ENCODE peak calls at places on chromosomes 13 and 19, in nine cellular contexts. R, Q, G, N, A, V, U, O and B are unnamed samples.

GRCh38 chr19:5458420-5458819 is 3.2 kb downstream of the ZNRF4 start:
- DNase-seq in O (no peak), G (no peak), A (no peak), N (no peak), U (no peak), R (no peak), V (no peak), Q (no peak), B (no peak)

GRCh38 chr13:91722267-91722884 is 324.0 kb downstream of the GPC5 start:
- DNase-seq in Q (no peak), R (peak), G (peak), N (no peak), V (peak), A (no peak), O (peak), U (peak), B (peak)

GRCh38 chr19:41928754-41929535 is 696 bp upstream of the ERFL start:
- DNase-seq in V (no peak), G (peak), R (no peak), U (no peak), N (no peak), A (no peak), Q (no peak), O (no peak), B (no peak)

GRCh38 chr13:50626031-50626643 is 217.4 kb downstream of the DLEU7 start:
- DNase-seq in R (no peak), O (peak), Q (no peak), V (peak), G (no peak), A (no peak), U (no peak), N (no peak), B (peak)

GRCh38 chr13:66532146-66532545 is 698.0 kb downstream of the PCDH9 start:
- DNase-seq in Q (no peak), A (no peak), O (peak), V (peak), G (no peak), N (no peak), U (no peak), R (peak), B (peak)

GRCh38 chr13:40777166-40777956 is 6.4 kb upstream of the MRPS31 start:
- DNase-seq in N (peak), V (no peak), U (peak), O (peak), R (peak), G (no peak), Q (no peak), A (no peak), B (peak)

GRCh38 chr13:76707360-76707759 is 178.8 kb downstream of the KCTD12 start:
- DNase-seq in A (no peak), R (peak), O (peak), V (no peak), N (no peak), Q (no peak), G (no peak), U (no peak), B (peak)

GRCh38 chr19:56282809-56283208 is 10.3 kb downstream of the EDDM13 start:
- DNase-seq in A (no peak), O (no peak), V (no peak), U (no peak), Q (no peak), G (no peak), N (no peak), R (no peak), B (no peak)

GRCh38 chr13:76854894-76855293 is 31.3 kb downstream of the KCTD12 start:
- DNase-seq in R (peak), Q (no peak), U (no peak), O (peak), G (no peak), A (no peak), V (no peak), N (no peak), B (peak)

GRCh38 chr13:31037874-31038475 is 105.5 kb downstream of the TEX26 start:
- DNase-seq in R (no peak), G (no peak), N (no peak), A (no peak), U (no peak), V (no peak), O (no peak), Q (no peak), B (no peak)

GRCh38 chr13:85864963-85865530 is 65.8 kb upstream of the SLITRK6 start:
- DNase-seq in V (peak), N (no peak), G (no peak), Q (no peak), U (peak), O (peak), A (no peak), R (peak), B (no peak)

GRCh38 chr19:29858000-29858596 is 46.3 kb downstream of the CCNE1 start:
- DNase-seq in U (no peak), G (peak), A (no peak), N (peak), R (no peak), V (no peak), Q (no peak), O (no peak), B (no peak)

GRCh38 chr13:97275775-97276501 is 53.8 kb downstream of the MBNL2 start:
- DNase-seq in V (no peak), Q (no peak), N (no peak), A (no peak), R (no peak), U (no peak), G (no peak), O (no peak), B (no peak)

GRCh38 chr13:36074659-36075058 is 56.5 kb downstream of the DCLK1 start:
- DNase-seq in R (no peak), G (no peak), N (no peak), O (no peak), U (no peak), A (no peak), Q (no peak), V (no peak), B (no peak)

GRCh38 chr19:49746206-49746958 is 16.7 kb downstream of the TSKS start:
- DNase-seq in V (peak), R (no peak), N (no peak), A (no peak), Q (peak), U (peak), O (no peak), G (no peak), B (peak)

GRCh38 chr13:52892925-52893324 is 44.5 kb upstream of the PCDH8 start:
- DNase-seq in O (no peak), R (no peak), G (no peak), N (no peak), V (no peak), A (no peak), Q (no peak), U (no peak), B (no peak)

GRCh38 chr13:36157475-36157874 is 26.3 kb upstream of the DCLK1 start:
- DNase-seq in U (no peak), N (no peak), O (no peak), Q (no peak), R (no peak), G (no peak), V (no peak), A (no peak), B (peak)

GRCh38 chr19:30060872-30061556 is 119.0 kb downstream of the URI1 start:
- DNase-seq in U (no peak), Q (no peak), O (no peak), V (no peak), N (no peak), R (no peak), A (peak), G (no peak), B (no peak)

GRCh38 chr19:42325896-42326771 is 699 bp downstream of the MEGF8 start:
- DNase-seq in O (no peak), G (no peak), V (no peak), R (no peak), A (peak), U (no peak), Q (no peak), N (no peak), B (no peak)

GRCh38 chr19:5983367-5983955 is 5.5 kb upstream of the RANBP3 start:
- DNase-seq in V (no peak), R (no peak), A (no peak), N (no peak), Q (no peak), O (peak), U (no peak), G (no peak), B (peak)

GRCh38 chr13:111590796-111591195 is 270.4 kb downstream of the TEX29 start:
- DNase-seq in N (no peak), A (no peak), Q (no peak), R (no peak), O (no peak), G (no peak), U (no peak), V (no peak), B (no peak)

GRCh38 chr19:19410553-19411550 is 5.4 kb downstream of the GATAD2A start:
- DNase-seq in V (no peak), O (no peak), U (no peak), R (no peak), Q (no peak), N (no peak), A (no peak), G (no peak), B (no peak)

GRCh38 chr19:57642396-57643046 is 9.6 kb downstream of the ZNF211 start:
- DNase-seq in V (no peak), G (no peak), Q (no peak), O (no peak), U (no peak), N (peak), A (no peak), R (no peak), B (no peak)

GRCh38 chr13:111326621-111326965 is 6.2 kb downstream of the TEX29 start:
- DNase-seq in U (no peak), O (no peak), N (no peak), V (no peak), G (no peak), R (no peak), A (no peak), Q (no peak), B (no peak)

GRCh38 chr13:66977156-66977555 is 253.0 kb downstream of the PCDH9 start:
- DNase-seq in A (no peak), U (no peak), N (no peak), V (no peak), Q (no peak), O (no peak), G (no peak), R (no peak), B (no peak)

GRCh38 chr19:5805465-5806132 is 732 bp downstream of the NRTN start:
- DNase-seq in O (peak), N (peak), G (peak), R (no peak), A (peak), U (peak), V (peak), Q (no peak), B (peak)

GRCh38 chr13:30153871-30154426 is 153.4 kb downstream of the KATNAL1 start:
- DNase-seq in G (no peak), U (no peak), R (no peak), N (no peak), V (no peak), O (no peak), Q (no peak), A (no peak), B (peak)

GRCh38 chr13:104318121-104318520 is 1251.9 kb upstream of the SLC10A2 start:
- DNase-seq in N (peak), V (peak), Q (no peak), A (no peak), U (peak), R (no peak), G (no peak), O (peak), B (peak)

GRCh38 chr13:97322740-97323342 is 100.7 kb downstream of the MBNL2 start:
- DNase-seq in V (no peak), O (no peak), Q (no peak), U (no peak), R (peak), G (no peak), N (no peak), A (no peak), B (peak)